ENCODE peak calls at places on chromosome 4, in six cellular contexts. O is CD8-positive, alpha-beta memory T cell; N is Caco-2; R is GM12878; G is right lobe of liver; Q is naive thymus-derived CD4-positive, alpha-beta T cell. J is an unnamed sample.

GRCh38 chr4:73815145-73815544 is 21.3 kb upstream of the CXCL6 start:
- DNase-seq in Q (no peak), G (no peak), N (no peak), O (no peak), R (no peak), J (no peak)

GRCh38 chr4:60042941-60043340 is 1157.2 kb upstream of the ADGRL3 start:
- DNase-seq in G (no peak), R (no peak), O (no peak), Q (no peak), N (no peak), J (no peak)

GRCh38 chr4:38004062-38004461 is 43.9 kb downstream of the PTTG2 start:
- DNase-seq in R (no peak), N (no peak), O (no peak), G (no peak), Q (no peak), J (no peak)

GRCh38 chr4:12137556-12137955 is 708.9 kb upstream of the HS3ST1 start:
- DNase-seq in N (no peak), G (no peak), O (no peak), Q (no peak), R (no peak), J (no peak)

GRCh38 chr4:10296730-10297129 is 160.5 kb downstream of the ZNF518B start:
- DNase-seq in N (no peak), G (no peak), O (no peak), Q (no peak), R (no peak), J (no peak)

GRCh38 chr4:97587912-97588311 is 555.4 kb downstream of the STPG2 start:
- DNase-seq in O (no peak), G (no peak), N (no peak), R (no peak), Q (no peak), J (no peak)

GRCh38 chr4:19987746-19988145 is 264.0 kb upstream of the SLIT2 start:
- DNase-seq in O (no peak), N (no peak), Q (no peak), R (no peak), G (no peak), J (no peak)

GRCh38 chr4:39324897-39325613 is 41.1 kb downstream of the RFC1 start:
- DNase-seq in Q (no peak), R (no peak), N (peak; percentile 28), G (no peak), O (no peak), J (no peak)

GRCh38 chr4:40976343-40976742 is 226.6 kb downstream of the NSUN7 start:
- DNase-seq in G (no peak), R (no peak), Q (no peak), N (peak; percentile 60), O (no peak), J (no peak)

GRCh38 chr4:122873752-122874151 is 47.1 kb downstream of the FGF2 start:
- DNase-seq in Q (no peak), N (no peak), O (no peak), G (no peak), R (no peak), J (no peak)

GRCh38 chr4:111689731-111690130 is 455.5 kb upstream of the FAM241A start:
- DNase-seq in R (no peak), Q (no peak), O (no peak), N (no peak), G (no peak), J (no peak)

GRCh38 chr4:5416637-5417036 is 291.7 kb downstream of the EVC2 start:
- DNase-seq in O (no peak), G (no peak), Q (no peak), R (peak; percentile 8), N (no peak), J (no peak)

GRCh38 chr4:144302704-144303536 is 162.4 kb upstream of the GYPA start:
- DNase-seq in N (no peak), Q (no peak), G (no peak), R (no peak), O (no peak), J (no peak)

GRCh38 chr4:48329193-48329592 is 12.1 kb upstream of the SLAIN2 start:
- DNase-seq in N (peak; percentile 58), Q (no peak), R (no peak), O (no peak), G (no peak), J (no peak)

GRCh38 chr4:2714071-2714770 is 41.9 kb downstream of the TNIP2 start:
- DNase-seq in R (no peak), O (peak; percentile 24), N (no peak), G (no peak), Q (peak; percentile 72), J (no peak)

GRCh38 chr4:99754756-99755155 is 61.9 kb upstream of the DAPP1 start:
- DNase-seq in R (no peak), O (no peak), G (no peak), N (no peak), Q (no peak), J (no peak)

GRCh38 chr4:85474818-85475630 is at the start of gene ARHGAP24:
- DNase-seq in Q (no peak), N (peak; percentile 89), O (no peak), G (peak; percentile 84), R (peak; percentile 51), J (no peak)

GRCh38 chr4:148776944-148777343 is 334.7 kb upstream of the NR3C2 start:
- DNase-seq in N (no peak), O (no peak), R (no peak), G (no peak), Q (no peak), J (no peak)

GRCh38 chr4:82782626-82783025 is 16.0 kb downstream of the SCD5 start:
- DNase-seq in N (peak; percentile 25), Q (no peak), G (no peak), R (no peak), O (no peak), J (no peak)

GRCh38 chr4:67152976-67153375 is 392.3 kb downstream of the CENPC start:
- DNase-seq in Q (no peak), G (no peak), O (no peak), N (no peak), R (no peak), J (no peak)

GRCh38 chr4:88573995-88574394 is 18.3 kb upstream of the HERC3 start:
- DNase-seq in Q (no peak), O (no peak), G (no peak), R (no peak), N (peak; percentile 29), J (no peak)

DNA sequence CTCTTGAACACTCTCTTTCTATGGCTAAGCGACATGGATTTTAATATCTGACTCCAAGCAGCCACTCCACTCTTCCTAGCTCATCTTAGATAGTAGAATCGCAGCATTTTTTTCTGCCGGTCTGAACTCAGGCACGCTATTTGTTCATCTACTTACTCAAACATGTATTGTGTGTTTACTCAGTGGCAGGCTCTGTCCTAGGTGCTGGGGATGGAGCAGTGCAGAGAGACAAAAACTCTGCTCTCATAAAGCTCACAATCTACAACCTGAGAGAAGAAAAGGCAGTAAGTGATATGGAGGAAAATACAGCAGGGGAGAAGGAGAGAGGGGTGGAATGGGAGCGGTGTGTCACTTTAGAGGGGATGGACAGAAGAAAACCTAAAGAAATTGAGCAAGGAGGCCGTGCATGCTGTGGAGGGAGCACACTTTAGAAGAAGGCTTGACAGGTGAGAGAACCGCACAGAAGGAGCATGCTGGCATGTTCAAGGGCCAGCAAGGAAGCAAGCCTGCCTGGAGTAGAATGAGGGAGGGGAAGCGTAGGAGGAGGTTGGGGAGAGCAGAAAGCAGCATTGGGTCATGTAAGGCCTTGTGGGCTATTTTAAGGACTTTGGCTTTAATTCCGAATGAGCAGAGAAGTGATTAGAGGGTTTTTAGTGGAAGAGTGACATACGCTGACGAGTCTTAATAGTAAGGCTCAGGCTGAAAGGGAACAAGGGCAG is 132.0 kb downstream of the ANK2 start:
- DNase-seq in O (no peak), N (peak; percentile 54), Q (no peak), R (no peak), G (no peak), J (no peak)
- H3K4me3 ChIP-seq in O (no peak overlapping the region), N (no peak overlapping the region), Q (no peak overlapping the region), R (no peak overlapping the region), G (no peak overlapping the region), J (no peak overlapping the region)

GRCh38 chr4:22514001-22514400 is 1.9 kb downstream of the ADGRA3 start:
- DNase-seq in Q (no peak), N (no peak), R (no peak), O (no peak), G (no peak), J (no peak)
- H3K4me3 ChIP-seq in Q (no peak overlapping the region), N (peak overlapping the region; percentile 60), R (no peak overlapping the region), O (no peak overlapping the region), G (peak overlapping the region; percentile 45), J (peak overlapping the region; percentile 77)

GRCh38 chr4:113976937-113977855 is 2.3 kb downstream of the ARSJ start:
- DNase-seq in Q (no peak), G (no peak), O (no peak), N (no peak), R (no peak), J (no peak)

GRCh38 chr4:113979157-113979972 is at the start of gene ARSJ:
- DNase-seq in G (peak; percentile 66), N (peak; percentile 69), R (no peak), Q (peak; percentile 6), O (peak; percentile 1), J (no peak)

GRCh38 chr4:113979973-113980615 is 647 bp upstream of the ARSJ start:
- DNase-seq in R (no peak), O (no peak), G (no peak), Q (no peak), N (no peak), J (no peak)

GRCh38 chr4:113978105-113978504 is 1.3 kb downstream of the ARSJ start:
- DNase-seq in N (no peak), G (no peak), O (no peak), Q (no peak), R (no peak), J (no peak)

DNA sequence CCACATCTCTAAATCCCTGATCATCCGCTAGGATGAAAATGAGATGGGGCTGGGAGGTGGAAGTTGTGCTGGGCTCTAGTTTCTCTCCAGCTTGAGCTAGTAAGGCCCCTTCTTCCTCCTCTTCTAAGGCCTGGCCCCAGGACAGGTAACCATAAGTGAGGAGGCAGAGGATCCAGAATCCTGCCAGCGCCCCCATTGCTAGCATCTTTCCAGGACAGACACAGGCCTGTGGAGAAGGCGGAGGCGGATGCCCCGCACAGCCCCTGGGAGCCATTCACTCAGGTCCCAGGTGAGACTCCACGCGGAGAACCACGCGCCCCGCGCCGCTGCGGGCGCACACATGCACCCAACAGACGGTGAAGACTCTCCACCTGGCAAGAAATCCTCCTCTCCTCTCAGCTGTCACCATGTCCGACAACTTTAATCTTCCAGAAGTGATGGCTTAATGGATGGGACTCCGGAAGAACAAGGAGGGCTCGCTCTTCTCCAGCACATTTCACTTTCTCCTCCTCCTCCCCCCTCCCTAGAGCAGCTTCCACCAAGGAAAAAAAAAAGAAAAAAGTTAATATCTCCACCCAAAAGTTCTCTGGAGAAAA is 788 bp downstream of the ARSJ start:
- DNase-seq in Q (no peak), N (peak; percentile 28), R (no peak), G (peak; percentile 47), O (no peak), J (no peak)
- H3K4me3 ChIP-seq in Q (peak overlapping the region; percentile 53), N (peak overlapping the region; percentile 54), R (no peak overlapping the region), G (peak overlapping the region; percentile 71), O (no peak overlapping the region), J (peak overlapping the region; percentile 77)

DNA sequence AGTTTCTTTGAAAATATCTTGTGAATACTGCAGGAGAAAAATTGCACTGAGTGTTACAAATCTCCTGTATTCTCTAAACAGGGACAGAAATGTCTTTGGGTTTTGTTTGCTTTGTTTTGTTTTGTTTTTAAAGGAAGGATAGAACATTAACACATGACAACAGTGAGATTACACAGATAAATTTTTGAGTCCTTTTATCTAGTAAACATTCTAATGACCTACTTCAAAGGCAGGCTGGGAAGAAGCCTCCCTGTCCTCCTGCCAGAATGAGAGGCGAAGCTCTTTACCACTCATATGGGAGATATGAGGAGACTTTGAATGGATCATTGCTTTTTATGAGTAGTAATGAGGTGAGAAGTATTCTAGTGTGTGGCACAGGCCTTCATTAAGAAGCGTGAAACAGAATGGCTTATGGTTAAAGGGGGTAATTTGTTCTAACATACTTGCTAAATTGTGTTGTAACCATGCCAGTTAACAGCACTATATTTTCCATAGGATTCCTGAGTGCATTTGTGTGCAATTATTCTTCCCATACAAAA is 172.0 kb downstream of the FBXO8 start:
- DNase-seq in N (no peak), R (no peak), Q (no peak), O (no peak), G (no peak), J (no peak)
- H3K4me3 ChIP-seq in N (no peak overlapping the region), R (no peak overlapping the region), Q (no peak overlapping the region), O (no peak overlapping the region), G (no peak overlapping the region), J (no peak overlapping the region)

J was measured in Panc1.